ENCODE peak calls at places on chromosomes 7 and 10, in four cellular contexts. T, X, C and V are unnamed samples. For H3K36me3 and H3K4me1, the result is how much of the 10 kb centered on the place peaks cover.

GRCh38 chr7:132458685-132459084 is 117.6 kb downstream of the PLXNA4 start:
- DNase-seq in T (no peak), X (no peak), C (no peak), V (no peak)

GRCh38 chr10:86212391-86212700 is 154.2 kb downstream of the GRID1 start:
- DNase-seq in T (no peak), X (no peak), C (no peak), V (no peak)

GRCh38 chr10:6201511-6201975 is 1.2 kb upstream of the PFKFB3 start:
- DNase-seq in T (peak), X (peak), C (peak), V (no peak)

GRCh38 chr7:90726120-90726519 is 130.0 kb downstream of the CDK14 start:
- DNase-seq in T (no peak), X (no peak), C (no peak), V (no peak)

GRCh38 chr7:156545989-156546388 is 94.6 kb upstream of the RNF32 start:
- DNase-seq in T (no peak), X (no peak), C (no peak), V (no peak)

GRCh38 chr7:42745357-42746022 is 166.4 kb downstream of the C7orf25 start:
- DNase-seq in T (peak), X (peak), C (no peak), V (no peak)

GRCh38 chr7:13603661-13604060 is 385.8 kb downstream of the ETV1 start:
- DNase-seq in T (no peak), X (no peak), C (no peak), V (no peak)

GRCh38 chr10:21398549-21399345 is 126.7 kb downstream of the SKIDA1 start:
- DNase-seq in T (no peak), X (no peak), C (no peak), V (no peak)

GRCh38 chr7:135714534-135715009 is 13.4 kb downstream of the SLC13A4 start:
- DNase-seq in T (no peak), X (peak), C (peak), V (no peak)

GRCh38 chr7:142338633-142339501 is 81.0 kb upstream of the PRSS58 start:
- DNase-seq in T (no peak), X (peak), C (no peak), V (no peak)

GRCh38 chr10:88152720-88153119 is 289.3 kb downstream of the PTEN start:
- DNase-seq in T (no peak), X (no peak), C (no peak), V (no peak)

GRCh38 chr7:4029941-4030340 is 652.2 kb upstream of the FOXK1 start:
- DNase-seq in T (no peak), X (no peak), C (no peak), V (no peak)

GRCh38 chr7:5553298-5553877 is 129.8 kb upstream of the TNRC18 start:
- DNase-seq in T (no peak), X (peak), C (no peak), V (no peak)

GRCh38 chr10:116826803-116827202 is 22.5 kb upstream of the ENO4 start:
- DNase-seq in T (no peak), X (no peak), C (no peak), V (no peak)

GRCh38 chr10:119515511-119516045 is 26.9 kb downstream of the RGS10 start:
- DNase-seq in T (no peak), X (peak), C (no peak), V (no peak)
- H3K27ac ChIP-seq in T (no peak), X (peak), C (no peak), V (no peak)

GRCh38 chr10:28564905-28565304 is 32.0 kb downstream of the WAC start:
- DNase-seq in T (no peak), X (no peak), C (no peak), V (no peak)
- H3K36me3 ChIP-seq in T (under half), X (under half), C (under half), V (under half)

DNA sequence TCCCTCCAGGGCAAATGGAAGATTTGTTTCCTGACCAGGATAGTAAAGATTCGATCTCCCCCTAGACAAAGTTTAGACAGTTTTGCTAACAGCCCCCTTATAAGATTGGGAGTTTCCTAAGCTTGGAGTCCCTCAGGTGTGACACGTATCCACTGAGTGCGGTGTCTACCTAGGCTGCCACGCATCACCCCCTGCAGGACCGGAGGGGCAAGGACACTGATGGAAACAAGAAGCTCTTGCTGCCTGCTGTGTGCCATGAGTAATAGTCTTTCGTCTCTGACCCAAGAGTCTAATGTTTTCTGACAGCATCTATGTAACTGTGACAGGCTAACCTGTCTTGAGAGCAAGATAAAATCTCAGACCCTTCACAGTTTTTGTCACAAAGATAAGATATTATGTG is 173.5 kb downstream of the SEMA3E start:
- DNase-seq in T (no peak), X (no peak), C (no peak), V (no peak)
- H3K4me1 ChIP-seq in T (under half), X (under half), C (under half), V (under half)

GRCh38 chr7:44075296-44076075 is 6.8 kb downstream of the POLM start:
- DNase-seq in T (no peak), X (no peak), C (no peak), V (no peak)

GRCh38 chr7:44076101-44076895 is 6.0 kb downstream of the POLM start:
- DNase-seq in T (no peak), X (no peak), C (no peak), V (no peak)

GRCh38 chr7:44072364-44073231 is 7.2 kb upstream of the PGAM2 start:
- DNase-seq in T (peak), X (peak), C (no peak), V (no peak)

GRCh38 chr7:44073664-44074348 is 8.4 kb upstream of the PGAM2 start:
- DNase-seq in T (peak), X (no peak), C (peak), V (no peak)

DNA sequence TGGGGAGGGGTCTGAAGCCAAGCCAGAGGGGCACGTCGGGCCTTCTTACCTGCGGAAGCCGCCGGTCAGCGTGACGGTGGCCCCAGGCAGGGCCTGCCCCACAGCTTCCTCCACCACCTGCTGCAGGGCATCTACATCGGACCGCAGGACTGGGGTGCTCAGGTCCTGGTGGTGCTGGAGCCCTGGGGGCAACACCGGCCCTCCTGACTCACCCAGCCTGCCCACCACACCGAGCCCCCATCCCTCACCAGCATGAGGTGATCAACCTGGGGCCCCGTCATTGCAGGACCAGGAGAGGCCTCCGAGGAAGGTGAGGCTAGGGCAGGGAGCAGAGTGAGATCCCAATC is 8.0 kb downstream of the POLM start:
- DNase-seq in T (no peak), X (no peak), C (no peak), V (no peak)
- H3K27ac ChIP-seq in T (peak), X (no peak), C (peak), V (no peak)

DNA sequence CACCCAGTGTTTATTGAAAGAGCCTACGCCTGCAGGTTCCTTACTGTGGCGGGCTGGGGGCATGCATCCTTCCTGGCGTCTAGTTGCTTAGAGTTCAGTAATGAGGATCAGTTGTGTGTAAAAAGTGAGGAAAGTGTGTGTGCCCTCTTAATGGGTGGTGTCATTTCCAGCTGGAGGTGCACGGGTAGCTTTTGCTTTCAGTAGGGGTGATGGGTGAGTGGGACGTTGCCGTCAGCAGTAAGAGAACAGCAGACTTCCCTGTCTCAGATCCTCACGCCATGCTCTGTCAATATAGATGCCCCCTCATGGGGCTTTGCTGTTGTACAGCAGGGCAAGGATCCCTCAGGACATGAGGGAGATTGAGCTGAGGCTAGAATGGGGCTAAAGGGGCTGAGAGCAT is 352.6 kb upstream of the GALNT17 start:
- DNase-seq in T (no peak), X (no peak), C (no peak), V (no peak)
- H3K36me3 ChIP-seq in T (under half), X (under half), C (under half), V (under half)

DNA sequence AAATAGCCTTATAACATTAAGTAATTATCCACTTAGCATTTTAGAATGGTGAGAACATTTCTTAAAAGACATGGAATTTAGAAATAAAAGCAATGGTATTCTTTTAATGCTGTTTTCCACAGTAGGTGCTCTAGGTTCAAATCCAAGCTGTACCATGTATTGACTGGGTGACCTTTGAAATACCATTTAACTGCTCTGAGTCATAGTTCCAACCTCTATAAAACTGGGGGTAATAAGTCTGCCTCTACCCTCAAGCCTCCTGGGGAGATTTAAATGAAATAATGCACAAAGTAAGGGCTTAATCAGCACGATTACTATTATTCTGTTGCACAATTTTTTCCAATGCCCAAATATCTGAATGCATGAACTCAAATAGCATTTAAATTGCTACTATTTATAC is 236.4 kb upstream of the CCDC6 start:
- DNase-seq in T (no peak), X (no peak), C (no peak), V (no peak)
- H3K4me1 ChIP-seq in T (under half), X (under half), C (under half), V (under half)

GRCh38 chr7:1563939-1564602 is 5.8 kb downstream of the PSMG3 start:
- DNase-seq in T (no peak), X (no peak), C (peak), V (no peak)
- H3K27ac ChIP-seq in T (no peak), X (no peak), C (no peak), V (no peak)

DNA sequence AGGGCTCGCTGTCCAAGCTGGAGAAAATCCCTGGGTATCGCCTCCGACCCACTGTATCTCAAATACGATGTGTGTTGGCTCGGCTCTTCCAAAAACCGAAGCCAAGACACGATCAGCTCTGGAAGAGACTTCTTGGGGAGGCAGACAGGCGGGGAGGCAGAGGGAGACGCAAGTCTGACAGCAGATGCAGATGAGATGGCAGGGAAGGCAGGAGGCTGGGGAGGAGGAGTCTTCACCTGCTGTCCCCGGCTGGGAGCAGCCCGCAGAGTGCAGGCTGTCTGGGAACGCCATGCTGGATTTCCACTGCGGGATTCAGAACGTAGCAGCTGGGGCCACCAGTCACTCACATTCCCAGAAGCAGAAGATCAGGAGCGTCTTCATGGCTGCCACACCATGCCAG is 29.5 kb downstream of the CTBP2 start:
- DNase-seq in T (no peak), X (no peak), C (no peak), V (no peak)
- H3K36me3 ChIP-seq in T (under half), X (under half), C (under half), V (under half)